ENCODE peak calls at places on chromosome 12, in four cellular contexts. A, P, O and Y are unnamed samples.

GRCh38 chr12:123200414-123200813 is 32.5 kb downstream of the MPHOSPH9 start:
- DNase-seq in A (no peak), P (no peak), O (no peak), Y (no peak)

GRCh38 chr12:40988831-40989230 is 199.3 kb upstream of the PDZRN4 start:
- DNase-seq in A (no peak), P (no peak), O (no peak), Y (no peak)

GRCh38 chr12:119940881-119941280 is 48.2 kb upstream of the BICDL1 start:
- DNase-seq in A (peak), P (no peak), O (no peak), Y (no peak)

GRCh38 chr12:116677202-116677651 is 60.6 kb downstream of the SPRING1 start:
- DNase-seq in A (no peak), P (no peak), O (no peak), Y (no peak)

GRCh38 chr12:27549231-27549800 is 25.3 kb downstream of the PPFIBP1 start:
- DNase-seq in A (no peak), P (no peak), O (no peak), Y (no peak)

GRCh38 chr12:6450091-6450868 is 1.6 kb upstream of the TAPBPL start:
- DNase-seq in A (no peak), P (no peak), O (no peak), Y (no peak)

GRCh38 chr12:79344855-79345840 is 345.6 kb downstream of the PAWR start:
- DNase-seq in A (peak), P (peak), O (no peak), Y (no peak)

GRCh38 chr12:14913381-14913781 is 25.0 kb downstream of the ERP27 start:
- DNase-seq in A (no peak), P (peak), O (no peak), Y (peak)

GRCh38 chr12:121713257-121714155 is 954 bp downstream of the TMEM120B start:
- DNase-seq in A (peak), P (peak), O (peak), Y (peak)

GRCh38 chr12:107817250-107817649 is 42.7 kb downstream of the ASCL4 start:
- DNase-seq in A (no peak), P (no peak), O (no peak), Y (no peak)

GRCh38 chr12:81757731-81758325 is 1.3 kb downstream of the PPFIA2 start:
- DNase-seq in A (no peak), P (no peak), O (no peak), Y (no peak)
- H3K4me3 ChIP-seq in A (peak), P (no peak), O (peak), Y (peak)

GRCh38 chr12:133038310-133038709 is 1.0 kb downstream of the ZNF84 start:
- DNase-seq in A (no peak), P (no peak), O (no peak), Y (no peak)
- H3K27ac ChIP-seq in A (peak), P (peak), O (no peak), Y (peak)

GRCh38 chr12:31877884-31878283 is 81.3 kb upstream of the RESF1 start:
- DNase-seq in A (no peak), P (no peak), O (no peak), Y (no peak)
- H3K4me3 ChIP-seq in A (no peak), P (no peak), O (no peak), Y (no peak)

DNA sequence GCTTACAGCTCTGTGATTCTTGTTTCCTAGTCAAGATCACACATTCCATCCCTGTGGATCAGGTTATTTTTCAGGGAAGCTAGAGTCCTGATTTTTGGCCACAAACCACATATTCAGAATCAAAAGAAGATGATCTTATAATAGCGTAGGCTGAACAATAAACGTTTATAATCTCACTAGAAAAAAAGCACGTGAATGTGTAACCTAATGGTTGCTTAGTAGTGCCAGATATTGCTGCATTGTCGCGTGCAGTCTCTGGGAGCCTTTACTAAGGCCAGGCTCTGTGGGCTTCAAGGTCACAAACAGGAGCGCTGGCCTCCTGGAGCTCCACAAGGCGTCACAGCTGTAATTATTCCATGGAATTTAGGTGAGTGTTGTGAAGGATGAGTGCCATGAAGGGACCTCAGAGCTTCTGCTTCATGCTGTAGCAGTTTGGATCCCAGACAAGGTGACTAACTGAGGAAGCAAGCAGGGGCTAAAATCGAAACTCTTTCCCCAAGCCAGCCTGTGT is 17.4 kb downstream of the CDKN1B start:
- DNase-seq in A (no peak), P (no peak), O (no peak), Y (no peak)
- H3K27ac ChIP-seq in A (peak), P (peak), O (no peak), Y (no peak)

DNA sequence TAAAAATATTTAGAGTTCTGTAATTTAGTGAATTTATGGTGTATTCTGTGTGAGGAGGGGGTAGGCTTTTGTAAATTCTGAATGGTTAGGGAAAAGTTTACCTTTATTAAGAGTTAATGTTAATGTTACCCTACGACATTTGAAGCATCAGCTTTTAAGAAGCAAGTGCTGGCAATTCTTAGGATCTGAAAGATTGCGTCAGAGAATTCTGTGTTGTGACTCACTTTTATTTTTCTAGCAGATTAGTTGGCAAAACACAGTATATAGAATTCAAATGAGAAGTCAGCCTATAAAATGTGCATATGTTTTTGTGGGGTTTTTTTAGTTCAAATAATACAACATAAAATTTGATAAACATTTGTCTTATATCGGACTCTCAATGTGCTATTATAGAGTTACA is 97.6 kb downstream of the RAD52 start:
- DNase-seq in A (no peak), P (no peak), O (no peak), Y (no peak)
- H3K4me3 ChIP-seq in A (no peak), P (no peak), O (no peak), Y (no peak)